ENCODE peak calls at places on chromosomes 2 and 18, in five cellular contexts. One of them, this sample, is unnamed.

GRCh38 chr2:32812316-32812715 is 134.4 kb upstream of the LTBP1 start:
- DNase-seq in RWPE1: no peak
- DNase-seq in H9: no peak
- DNase-seq in progenitor cell of endocrine pancreas: no peak
- DNase-seq in SJCRH30: no peak
- DNase-seq in this sample: no peak

GRCh38 chr2:228720895-228721294 is 539.4 kb upstream of the SPHKAP start:
- DNase-seq in RWPE1: no peak
- DNase-seq in SJCRH30: no peak
- DNase-seq in H9: no peak
- DNase-seq in progenitor cell of endocrine pancreas: no peak
- DNase-seq in this sample: no peak

GRCh38 chr2:74958277-74959105 is at the start of gene POLE4:
- DNase-seq in H9: peak; percentile 90
- DNase-seq in progenitor cell of endocrine pancreas: peak; percentile 81
- DNase-seq in RWPE1: peak; percentile 88
- DNase-seq in SJCRH30: peak; percentile 92
- DNase-seq in this sample: peak; percentile 88

GRCh38 chr2:26805241-26805676 is 19.4 kb downstream of the CENPA start:
- DNase-seq in SJCRH30: no peak
- DNase-seq in progenitor cell of endocrine pancreas: no peak
- DNase-seq in H9: no peak
- DNase-seq in RWPE1: peak; percentile 80
- DNase-seq in this sample: no peak

GRCh38 chr2:69131983-69132675 is 119.2 kb downstream of the ANTXR1 start:
- DNase-seq in H9: no peak
- DNase-seq in SJCRH30: no peak
- DNase-seq in progenitor cell of endocrine pancreas: no peak
- DNase-seq in RWPE1: no peak
- DNase-seq in this sample: no peak

GRCh38 chr2:191942114-191943103 is 95.5 kb upstream of the CAVIN2 start:
- DNase-seq in RWPE1: peak; percentile 10
- DNase-seq in H9: no peak
- DNase-seq in progenitor cell of endocrine pancreas: no peak
- DNase-seq in SJCRH30: no peak
- DNase-seq in this sample: no peak

GRCh38 chr2:235693279-235693678 is 199.4 kb downstream of the AGAP1 start:
- DNase-seq in H9: no peak
- DNase-seq in SJCRH30: no peak
- DNase-seq in RWPE1: no peak
- DNase-seq in progenitor cell of endocrine pancreas: no peak
- DNase-seq in this sample: no peak

GRCh38 chr2:207223051-207223450 is 57.3 kb upstream of the KLF7 start:
- DNase-seq in RWPE1: peak; percentile 55
- DNase-seq in H9: no peak
- DNase-seq in SJCRH30: peak; percentile 39
- DNase-seq in progenitor cell of endocrine pancreas: no peak
- DNase-seq in this sample: no peak

GRCh38 chr18:28114472-28114871 is 62.5 kb downstream of the CDH2 start:
- DNase-seq in RWPE1: peak; percentile 15
- DNase-seq in H9: no peak
- DNase-seq in SJCRH30: no peak
- DNase-seq in progenitor cell of endocrine pancreas: no peak
- DNase-seq in this sample: no peak

GRCh38 chr2:159661286-159661685 is 44.9 kb upstream of the BAZ2B start:
- DNase-seq in progenitor cell of endocrine pancreas: no peak
- DNase-seq in SJCRH30: no peak
- DNase-seq in H9: no peak
- DNase-seq in RWPE1: no peak
- DNase-seq in this sample: no peak

GRCh38 chr2:106108351-106108750 is 85.8 kb downstream of the UXS1 start:
- DNase-seq in progenitor cell of endocrine pancreas: no peak
- DNase-seq in SJCRH30: no peak
- DNase-seq in RWPE1: no peak
- DNase-seq in H9: no peak
- DNase-seq in this sample: no peak

GRCh38 chr2:11391941-11392266 is 47.5 kb upstream of the ROCK2 start:
- DNase-seq in progenitor cell of endocrine pancreas: no peak
- DNase-seq in H9: no peak
- DNase-seq in SJCRH30: no peak
- DNase-seq in RWPE1: no peak
- DNase-seq in this sample: no peak

GRCh38 chr2:240957656-240958365 is 40.6 kb upstream of the SNED1 start:
- DNase-seq in SJCRH30: peak; percentile 64
- DNase-seq in RWPE1: no peak
- DNase-seq in H9: peak; percentile 32
- DNase-seq in progenitor cell of endocrine pancreas: peak; percentile 8
- DNase-seq in this sample: no peak

GRCh38 chr2:200577000-200577399 is 8.8 kb upstream of the AOX1 start:
- DNase-seq in SJCRH30: no peak
- DNase-seq in RWPE1: no peak
- DNase-seq in progenitor cell of endocrine pancreas: no peak
- DNase-seq in H9: no peak
- DNase-seq in this sample: no peak